ENCODE peak calls at places on chromosomes 3 and 15, in four cellular contexts. C is HFF-Myc, B is cardiac muscle cell, U is AG09309. Y is an unnamed sample.

GRCh38 chr3:194945508-194945907 is 259.8 kb downstream of the FAM43A start:
- DNase-seq in C (no peak), U (no peak), B (no peak), Y (no peak)

GRCh38 chr15:42153874-42154575 is 2.4 kb downstream of the PLA2G4F start:
- DNase-seq in U (no peak), B (no peak), C (no peak), Y (no peak)

GRCh38 chr15:62899090-62899493 is 143.5 kb upstream of the TPM1 start:
- DNase-seq in U (no peak), C (no peak), B (no peak), Y (no peak)

GRCh38 chr3:36461588-36461987 is 81.3 kb downstream of the STAC start:
- DNase-seq in B (peak), U (peak), C (no peak), Y (no peak)

GRCh38 chr3:42314411-42314810 is 48.4 kb upstream of the CCK start:
- DNase-seq in U (no peak), C (no peak), B (no peak), Y (no peak)

GRCh38 chr3:41103200-41103599 is 96.1 kb upstream of the CTNNB1 start:
- DNase-seq in U (no peak), C (no peak), B (no peak), Y (no peak)

GRCh38 chr3:36738701-36739100 is 25.7 kb downstream of the DCLK3 start:
- DNase-seq in U (no peak), C (no peak), B (peak), Y (no peak)

GRCh38 chr15:25694823-25695312 is 168.3 kb downstream of the ATP10A start:
- DNase-seq in B (no peak), U (no peak), C (no peak), Y (no peak)

GRCh38 chr15:57698243-57698642 is 8.3 kb upstream of the POLR2M start:
- DNase-seq in B (no peak), U (no peak), C (no peak), Y (no peak)

GRCh38 chr15:68431792-68432401 is at the start of gene ITGA11:
- DNase-seq in C (no peak), U (no peak), B (peak), Y (no peak)

GRCh38 chr15:52392008-52392687 is 96.5 kb upstream of the MYO5C start:
- DNase-seq in C (no peak), B (no peak), U (peak), Y (peak)

GRCh38 chr15:90889736-90890456 is 5.6 kb downstream of the FES start:
- DNase-seq in B (no peak), U (no peak), C (no peak), Y (no peak)

GRCh38 chr15:57352535-57353316 is 23.6 kb upstream of the CGNL1 start:
- DNase-seq in U (no peak), B (no peak), C (no peak), Y (no peak)

DNA sequence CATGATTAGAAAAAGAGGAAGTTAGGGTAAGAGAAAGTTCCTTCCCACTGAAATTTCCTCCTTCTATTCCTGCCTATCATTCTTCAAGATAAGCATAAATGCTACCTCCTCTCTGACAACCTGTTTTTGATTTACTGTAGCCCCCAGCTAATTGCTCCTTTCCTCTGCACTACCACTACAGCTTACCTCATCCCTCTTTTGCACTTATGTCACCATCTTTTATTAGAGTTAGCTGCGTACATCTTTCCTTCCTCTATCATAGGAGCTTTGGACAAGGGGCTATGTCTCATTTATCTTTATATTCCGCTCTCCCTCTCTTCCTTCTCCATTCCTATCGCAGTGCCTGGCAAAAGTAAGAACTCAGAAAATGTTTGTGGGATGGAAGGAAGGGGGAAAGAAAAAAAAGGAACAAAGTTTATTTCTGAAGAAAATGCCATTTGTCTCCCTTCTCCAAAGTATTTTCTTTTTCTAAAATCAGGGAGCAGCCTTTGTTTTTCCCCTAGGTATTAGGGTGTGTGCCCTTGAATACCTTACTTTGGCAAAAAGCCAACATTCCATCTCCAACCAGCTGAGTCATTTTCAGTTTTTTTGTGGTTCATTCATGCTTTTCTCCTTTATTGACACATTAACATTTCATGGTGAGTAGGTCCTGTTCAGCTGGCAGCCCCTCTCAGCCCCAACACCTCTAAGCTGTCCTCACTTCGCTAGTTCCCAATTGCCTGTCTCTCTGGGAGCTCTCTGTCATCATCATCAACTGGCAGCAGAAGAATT is 87.6 kb upstream of the SOX2 start:
- DNase-seq in B (peak), C (no peak), U (no peak), Y (peak)
- H3K4me3 ChIP-seq in B (no peak), C (no peak), U (no peak), Y (no peak)

DNA sequence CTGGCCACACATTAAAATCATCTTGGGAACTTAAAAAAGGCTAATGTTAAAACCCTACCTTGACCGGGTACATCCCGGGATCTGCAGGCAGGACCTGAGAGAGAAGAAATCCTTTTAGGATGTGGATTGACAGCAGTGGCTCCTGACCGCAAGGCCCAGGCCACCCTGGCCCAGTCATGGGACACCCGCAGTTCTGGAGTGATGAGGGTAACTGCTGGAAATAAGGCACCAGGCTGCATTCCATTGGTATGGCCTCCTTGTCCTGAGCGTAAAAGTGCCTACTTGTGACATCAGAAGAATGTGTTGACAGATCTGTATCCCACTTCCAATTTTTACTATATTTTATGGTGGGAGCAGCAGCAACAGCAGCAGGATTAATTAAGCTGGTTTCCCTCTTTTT is 63.4 kb upstream of the GSK3B start:
- DNase-seq in B (no peak), U (no peak), C (no peak), Y (no peak)
- TF ChIP-seq CTCF in B (no peak), U (no peak), C (no peak), Y (no peak)

GRCh38 chr3:168051579-168052183 is 44.0 kb downstream of the GOLIM4 start:
- DNase-seq in B (peak), C (no peak), U (peak), Y (no peak)
- H3K4me3 ChIP-seq in B (peak), C (no peak), U (no peak), Y (no peak)

GRCh38 chr3:51390600-51391074 is 448 bp upstream of the RBM15B start:
- DNase-seq in U (no peak), C (no peak), B (no peak), Y (no peak)

GRCh38 chr3:51392301-51393095 is 1.4 kb downstream of the RBM15B start:
- DNase-seq in B (no peak), U (no peak), C (no peak), Y (no peak)

GRCh38 chr3:51391566-51392300 is 648 bp downstream of the RBM15B start:
- DNase-seq in B (peak), C (no peak), U (no peak), Y (no peak)

GRCh38 chr3:51390186-51390585 is 899 bp upstream of the RBM15B start:
- DNase-seq in U (no peak), C (no peak), B (no peak), Y (no peak)

DNA sequence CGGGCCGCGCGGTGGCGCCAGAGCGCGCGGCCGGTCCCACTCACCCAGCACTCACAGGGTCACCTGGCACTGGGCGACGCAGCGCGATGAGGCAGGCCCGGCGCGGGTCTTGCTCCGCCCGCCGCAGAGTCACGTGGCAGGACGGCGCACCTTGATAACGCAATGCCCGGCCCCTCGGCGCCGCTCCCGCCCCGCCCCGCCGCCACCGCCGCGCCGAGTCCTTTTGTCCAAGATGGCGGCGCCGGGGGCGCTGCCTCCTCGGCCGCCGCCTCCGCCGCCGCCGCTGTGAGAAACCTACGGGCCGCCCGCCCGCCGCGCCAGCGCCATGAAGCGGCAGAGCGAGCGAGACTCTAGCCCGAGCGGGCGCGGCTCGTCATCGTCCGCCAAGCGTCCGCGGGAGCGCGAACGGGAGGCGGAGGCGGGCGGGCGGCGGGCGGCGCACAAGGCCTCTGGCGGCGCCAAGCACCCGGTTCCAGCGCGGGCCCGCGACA is at the start of gene RBM15B:
- DNase-seq in U (peak), C (peak), B (peak), Y (peak)
- TF ChIP-seq CTCF in U (peak), C (peak), B (peak), Y (peak)

Y was measured in kidney epithelial cell.